ENCODE peak calls at places on chromosomes 11 and 22, in four cellular contexts. One of them, this sample, is unnamed.

GRCh38 chr11:68872216-68873003 is 30.7 kb upstream of the CPT1A start:
- DNase-seq in H9: no peak
- DNase-seq in neuronal stem cell: no peak
- DNase-seq in mesenchymal stem cell: peak
- DNase-seq in this sample: peak

GRCh38 chr22:30038219-30038618 is 42.0 kb upstream of the HORMAD2 start:
- DNase-seq in mesenchymal stem cell: peak
- DNase-seq in H9: no peak
- DNase-seq in neuronal stem cell: no peak
- DNase-seq in this sample: peak

GRCh38 chr22:32619614-32620426 is 145.2 kb downstream of the FBXO7 start:
- DNase-seq in mesenchymal stem cell: peak
- DNase-seq in neuronal stem cell: no peak
- DNase-seq in H9: no peak
- DNase-seq in this sample: peak

GRCh38 chr11:44942029-44942710 is 8.5 kb downstream of the TP53I11 start:
- DNase-seq in mesenchymal stem cell: no peak
- DNase-seq in neuronal stem cell: no peak
- DNase-seq in H9: no peak
- DNase-seq in this sample: no peak

GRCh38 chr11:24496728-24497396 is at the start of gene LUZP2:
- DNase-seq in mesenchymal stem cell: peak
- DNase-seq in H9: peak
- DNase-seq in neuronal stem cell: peak
- DNase-seq in this sample: peak

GRCh38 chr11:27362749-27363575 is at the start of gene CCDC34:
- DNase-seq in mesenchymal stem cell: peak
- DNase-seq in neuronal stem cell: peak
- DNase-seq in H9: peak
- DNase-seq in this sample: peak

GRCh38 chr11:22780914-22781593 is 48.5 kb downstream of the SVIP start:
- DNase-seq in neuronal stem cell: peak
- DNase-seq in mesenchymal stem cell: no peak
- DNase-seq in H9: no peak
- DNase-seq in this sample: no peak

GRCh38 chr11:66293777-66294625 is 2.3 kb downstream of the TMEM151A start:
- DNase-seq in H9: no peak
- DNase-seq in neuronal stem cell: no peak
- DNase-seq in mesenchymal stem cell: no peak
- DNase-seq in this sample: no peak

GRCh38 chr22:49503896-49504521 is 323.7 kb downstream of the BRD1 start:
- DNase-seq in neuronal stem cell: no peak
- DNase-seq in mesenchymal stem cell: no peak
- DNase-seq in H9: no peak
- DNase-seq in this sample: no peak

GRCh38 chr11:97683733-97684132 is 1293.9 kb downstream of the JRKL start:
- DNase-seq in neuronal stem cell: no peak
- DNase-seq in H9: peak
- DNase-seq in mesenchymal stem cell: no peak
- DNase-seq in this sample: no peak

DNA sequence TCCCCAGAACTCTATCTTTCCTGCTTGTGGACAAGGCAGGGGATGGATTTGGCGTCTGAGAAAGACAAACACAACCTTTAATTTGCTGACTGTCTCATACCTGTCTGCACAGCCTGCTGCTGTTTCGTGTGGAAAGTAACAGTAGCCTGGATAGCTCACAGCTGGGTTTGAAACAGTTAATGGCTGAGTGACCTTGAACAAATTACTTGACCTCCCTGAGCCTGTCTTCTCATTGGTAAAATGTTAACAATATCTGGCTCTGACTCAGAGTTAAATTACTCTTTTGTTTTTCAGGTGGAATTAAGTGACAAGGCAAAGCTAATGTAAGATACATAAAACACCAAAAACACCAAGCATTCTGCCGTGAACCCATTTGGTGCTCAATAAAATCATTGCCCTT is 41.1 kb upstream of the ADA2 start:
- DNase-seq in H9: no peak
- DNase-seq in mesenchymal stem cell: no peak
- DNase-seq in neuronal stem cell: no peak
- DNase-seq in this sample: no peak
- H3K18ac ChIP-seq in H9: no peak
- H3K18ac ChIP-seq in mesenchymal stem cell: no peak
- H3K18ac ChIP-seq in neuronal stem cell: no peak
- H3K18ac ChIP-seq in this sample: no peak

GRCh38 chr11:47527186-47527585 is 25.7 kb downstream of the CELF1 start:
- DNase-seq in mesenchymal stem cell: no peak
- DNase-seq in H9: peak
- DNase-seq in neuronal stem cell: no peak
- DNase-seq in this sample: no peak

GRCh38 chr11:47518212-47518959 is 34.5 kb downstream of the CELF1 start:
- DNase-seq in H9: no peak
- DNase-seq in neuronal stem cell: no peak
- DNase-seq in mesenchymal stem cell: no peak
- DNase-seq in this sample: no peak

GRCh38 chr11:47523491-47524199 is 29.3 kb downstream of the CELF1 start:
- DNase-seq in H9: no peak
- DNase-seq in neuronal stem cell: no peak
- DNase-seq in mesenchymal stem cell: peak
- DNase-seq in this sample: no peak

DNA sequence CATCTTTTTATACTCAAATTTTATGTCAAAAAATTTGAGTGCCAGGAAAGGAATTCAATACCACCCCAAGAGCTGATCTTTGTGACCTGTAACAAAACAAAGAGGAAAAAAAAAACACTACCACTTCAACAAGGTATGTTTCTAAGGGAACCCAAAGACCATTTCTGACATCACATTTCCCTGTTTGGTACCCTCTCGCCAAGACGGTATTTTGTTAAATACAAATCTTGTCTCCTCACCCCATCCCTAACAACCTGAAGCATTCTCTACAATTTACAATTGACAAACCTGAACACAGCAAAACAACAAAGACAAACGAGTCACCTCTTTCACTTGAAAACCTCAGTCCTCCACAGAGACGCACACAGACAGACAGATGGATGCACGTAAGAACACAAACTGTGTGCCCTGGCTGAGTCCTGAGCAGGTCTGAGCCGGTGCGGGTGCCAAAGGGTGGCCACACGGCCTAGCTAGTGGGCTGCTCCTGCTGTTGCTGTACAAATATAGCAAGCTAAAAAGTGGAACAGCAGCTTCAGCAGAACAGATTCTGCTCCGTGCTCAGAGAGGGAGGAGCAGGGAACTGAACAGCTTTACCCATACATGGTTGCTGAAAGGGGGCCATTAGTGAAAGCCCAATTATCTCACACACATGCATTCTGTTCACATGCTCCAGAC is 28.6 kb downstream of the CELF1 start:
- DNase-seq in H9: peak
- DNase-seq in mesenchymal stem cell: peak
- DNase-seq in neuronal stem cell: no peak
- DNase-seq in this sample: no peak
- H4K91ac ChIP-seq in H9: no peak
- H4K91ac ChIP-seq in mesenchymal stem cell: peak
- H4K91ac ChIP-seq in neuronal stem cell: no peak
- H4K91ac ChIP-seq in this sample: peak

DNA sequence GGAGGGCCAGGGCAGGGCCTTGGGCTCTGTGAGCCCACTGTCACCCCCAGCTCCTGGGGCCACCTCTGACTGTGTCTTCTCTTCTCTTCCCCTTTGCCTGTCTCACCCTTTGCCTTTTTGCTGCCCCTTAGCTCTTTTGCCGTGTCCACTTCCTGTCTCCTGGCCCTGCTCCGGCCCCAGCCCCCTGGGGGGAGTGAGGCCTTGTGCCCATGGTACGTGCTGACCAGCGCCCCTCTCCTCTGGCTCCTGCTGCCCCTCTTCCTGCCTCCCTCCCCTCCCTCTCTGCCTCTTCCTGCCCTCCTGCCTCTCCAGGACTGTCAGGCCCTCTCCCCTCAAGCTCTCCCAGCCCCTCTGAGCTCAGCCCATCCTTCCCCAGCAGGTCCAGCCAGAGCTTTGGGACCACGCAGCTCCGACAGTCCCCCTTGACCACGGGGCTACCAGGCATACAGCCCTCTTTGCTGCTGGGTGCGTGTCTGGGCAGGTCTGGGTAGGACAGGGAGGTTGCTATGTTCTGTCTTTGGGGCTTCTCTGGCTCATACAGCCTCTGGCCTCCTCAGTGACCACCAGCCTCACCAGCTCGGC is 11.7 kb downstream of the TMEM258 start:
- DNase-seq in mesenchymal stem cell: no peak
- DNase-seq in neuronal stem cell: no peak
- DNase-seq in H9: no peak
- DNase-seq in this sample: no peak
- H2BK12ac ChIP-seq in mesenchymal stem cell: no peak
- H2BK12ac ChIP-seq in neuronal stem cell: no peak
- H2BK12ac ChIP-seq in H9: no peak
- H2BK12ac ChIP-seq in this sample: peak

GRCh38 chr11:36451045-36451444 is 59.0 kb downstream of the TRAF6 start:
- DNase-seq in neuronal stem cell: no peak
- DNase-seq in H9: no peak
- DNase-seq in mesenchymal stem cell: no peak
- DNase-seq in this sample: no peak
- H3K18ac ChIP-seq in neuronal stem cell: no peak
- H3K18ac ChIP-seq in H9: no peak
- H3K18ac ChIP-seq in mesenchymal stem cell: no peak
- H3K18ac ChIP-seq in this sample: no peak

GRCh38 chr11:114193730-114194674 is 102.2 kb upstream of the NNMT start:
- DNase-seq in H9: no peak
- DNase-seq in neuronal stem cell: no peak
- DNase-seq in mesenchymal stem cell: no peak
- DNase-seq in this sample: no peak

GRCh38 chr11:114188851-114189570 is 107.2 kb upstream of the NNMT start:
- DNase-seq in neuronal stem cell: no peak
- DNase-seq in mesenchymal stem cell: no peak
- DNase-seq in H9: no peak
- DNase-seq in this sample: no peak

GRCh38 chr11:114192841-114193389 is 103.3 kb upstream of the NNMT start:
- DNase-seq in mesenchymal stem cell: no peak
- DNase-seq in neuronal stem cell: no peak
- DNase-seq in H9: no peak
- DNase-seq in this sample: no peak

GRCh38 chr11:114190630-114191029 is 105.6 kb upstream of the NNMT start:
- DNase-seq in mesenchymal stem cell: no peak
- DNase-seq in neuronal stem cell: no peak
- DNase-seq in H9: no peak
- DNase-seq in this sample: no peak

DNA sequence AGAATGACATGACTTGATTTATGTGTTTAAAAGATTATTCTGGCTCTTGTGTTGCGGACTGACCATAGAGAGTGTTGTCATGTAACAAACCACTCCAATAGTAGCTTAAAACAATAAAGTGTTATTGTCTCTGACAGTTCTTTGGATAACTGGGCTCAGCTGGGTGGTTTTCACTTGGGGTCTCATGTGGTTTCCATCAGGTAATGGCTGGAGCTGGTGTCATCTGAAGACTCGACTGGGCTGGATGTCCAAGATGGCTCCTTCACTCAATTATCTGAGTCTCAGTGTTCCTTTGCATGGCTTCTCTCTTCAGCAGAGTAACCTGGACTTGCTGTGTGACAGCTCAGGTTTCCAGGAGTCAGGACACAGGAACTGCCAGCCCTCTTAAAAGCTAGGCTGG is 104.3 kb upstream of the NNMT start:
- DNase-seq in H9: no peak
- DNase-seq in neuronal stem cell: no peak
- DNase-seq in mesenchymal stem cell: no peak
- DNase-seq in this sample: no peak
- H4K91ac ChIP-seq in H9: no peak
- H4K91ac ChIP-seq in neuronal stem cell: no peak
- H4K91ac ChIP-seq in mesenchymal stem cell: no peak
- H4K91ac ChIP-seq in this sample: no peak

GRCh38 chr11:62613275-62613864 is 313 bp downstream of the ROM1 start:
- DNase-seq in H9: no peak
- DNase-seq in mesenchymal stem cell: no peak
- DNase-seq in neuronal stem cell: no peak
- DNase-seq in this sample: no peak
- H2BK12ac ChIP-seq in H9: no peak
- H2BK12ac ChIP-seq in mesenchymal stem cell: peak
- H2BK12ac ChIP-seq in neuronal stem cell: peak
- H2BK12ac ChIP-seq in this sample: peak

GRCh38 chr11:131253142-131253884 is 117.1 kb upstream of the NTM start:
- DNase-seq in neuronal stem cell: no peak
- DNase-seq in H9: peak
- DNase-seq in mesenchymal stem cell: no peak
- DNase-seq in this sample: no peak

GRCh38 chr11:131248588-131248987 is 121.8 kb upstream of the NTM start:
- DNase-seq in neuronal stem cell: no peak
- DNase-seq in H9: no peak
- DNase-seq in mesenchymal stem cell: no peak
- DNase-seq in this sample: no peak

GRCh38 chr11:131253885-131254204 is 116.6 kb upstream of the NTM start:
- DNase-seq in neuronal stem cell: no peak
- DNase-seq in H9: peak
- DNase-seq in mesenchymal stem cell: no peak
- DNase-seq in this sample: no peak

DNA sequence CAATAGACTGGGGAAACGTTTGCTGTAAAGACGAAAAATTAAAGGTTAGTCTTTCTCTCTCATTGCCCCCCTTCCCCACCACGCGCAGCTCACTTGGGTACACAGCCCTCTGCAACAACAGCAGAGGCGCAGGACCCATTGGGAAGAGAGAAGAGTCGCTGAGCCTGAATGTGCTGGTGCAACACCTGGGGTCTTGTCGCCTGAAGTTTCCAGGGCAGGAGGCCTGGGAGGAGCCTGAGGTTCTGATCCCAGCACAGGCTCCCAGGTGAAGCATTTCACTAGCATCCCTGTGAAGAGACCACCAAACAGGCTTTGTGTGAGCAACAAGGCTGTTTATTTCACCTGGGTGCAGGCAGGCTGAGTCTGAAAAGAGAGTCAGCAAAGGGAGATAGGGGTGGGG is 116.2 kb upstream of the NTM start:
- DNase-seq in H9: peak
- DNase-seq in neuronal stem cell: no peak
- DNase-seq in mesenchymal stem cell: no peak
- DNase-seq in this sample: no peak
- H3K18ac ChIP-seq in H9: peak
- H3K18ac ChIP-seq in neuronal stem cell: no peak
- H3K18ac ChIP-seq in mesenchymal stem cell: no peak
- H3K18ac ChIP-seq in this sample: no peak

DNA sequence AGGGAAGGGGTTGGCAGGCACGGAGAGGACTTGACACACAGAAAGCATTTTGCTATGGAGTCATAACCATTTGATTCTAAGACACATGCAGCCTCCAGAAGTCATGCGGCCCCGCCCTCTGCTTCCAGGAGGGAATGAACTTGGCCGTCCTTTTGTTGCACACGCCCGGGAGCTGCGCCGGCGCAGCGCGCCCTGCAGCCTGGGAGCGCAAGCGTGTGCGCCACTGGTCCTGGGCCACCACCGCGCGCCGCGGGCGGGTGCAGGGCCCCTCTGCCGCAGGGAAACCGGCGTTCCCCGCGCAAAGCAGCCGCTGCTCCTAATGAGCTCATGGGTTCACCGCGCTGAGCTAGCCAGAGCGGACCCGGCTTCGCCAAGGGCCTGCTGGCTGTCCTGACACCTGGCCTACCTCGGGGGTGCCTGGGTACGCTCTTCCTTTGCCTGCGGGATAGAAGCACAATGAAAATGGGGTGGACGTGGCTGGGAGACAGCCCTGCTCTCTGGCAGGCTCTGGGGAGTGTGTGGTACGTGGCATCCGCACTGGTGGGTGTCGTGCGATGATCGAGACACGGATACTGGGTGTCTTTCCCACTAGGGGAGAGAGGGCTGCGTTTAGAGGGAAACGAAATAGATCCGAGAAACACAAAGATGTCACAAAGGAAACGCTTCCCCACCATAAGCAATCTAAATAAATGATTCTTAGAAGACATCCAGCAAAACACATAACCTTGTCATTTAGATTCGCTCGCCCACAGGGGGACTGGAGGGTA is 669 bp downstream of the MICAL3 start:
- DNase-seq in mesenchymal stem cell: peak
- DNase-seq in neuronal stem cell: peak
- DNase-seq in H9: peak
- DNase-seq in this sample: peak
- H4K91ac ChIP-seq in mesenchymal stem cell: no peak
- H4K91ac ChIP-seq in neuronal stem cell: no peak
- H4K91ac ChIP-seq in H9: no peak
- H4K91ac ChIP-seq in this sample: no peak

This sample was measured in trophoblast cell.